ENCODE peak calls at places on chromosomes 16 and 17, in four cellular contexts. One of them, this sample, is unnamed.

GRCh38 chr17:68195667-68196393 is 52.0 kb upstream of the AMZ2 start:
- DNase-seq in HCT116: no peak
- DNase-seq in HepG2: no peak
- DNase-seq in K562: no peak
- DNase-seq in this sample: no peak

GRCh38 chr16:51155901-51156810 is 5.1 kb upstream of the SALL1 start:
- DNase-seq in K562: no peak
- DNase-seq in HepG2: no peak
- DNase-seq in HCT116: no peak
- DNase-seq in this sample: no peak

GRCh38 chr16:52171481-52171880 is 375.5 kb downstream of the TOX3 start:
- DNase-seq in K562: no peak
- DNase-seq in HepG2: no peak
- DNase-seq in HCT116: no peak
- DNase-seq in this sample: no peak

GRCh38 chr16:87132361-87133014 is 184.7 kb downstream of the C16orf95 start:
- DNase-seq in HepG2: peak; percentile 73
- DNase-seq in HCT116: peak; percentile 26
- DNase-seq in K562: no peak
- DNase-seq in this sample: no peak

GRCh38 chr16:89557936-89558490 is 2.5 kb upstream of the RPL13 start:
- DNase-seq in HepG2: no peak
- DNase-seq in HCT116: no peak
- DNase-seq in K562: no peak
- DNase-seq in this sample: no peak

GRCh38 chr16:27355610-27356009 is 41.8 kb downstream of the IL4R start:
- DNase-seq in HCT116: peak; percentile 19
- DNase-seq in K562: peak; percentile 45
- DNase-seq in HepG2: peak; percentile 51
- DNase-seq in this sample: no peak

GRCh38 chr16:85234310-85235235 is 122.3 kb upstream of the CIBAR2 start:
- DNase-seq in K562: peak; percentile 98
- DNase-seq in HCT116: no peak
- DNase-seq in HepG2: peak; percentile 70
- DNase-seq in this sample: no peak

GRCh38 chr17:49151996-49152395 is 19.4 kb downstream of the B4GALNT2 start:
- DNase-seq in K562: no peak
- DNase-seq in HCT116: no peak
- DNase-seq in HepG2: no peak
- DNase-seq in this sample: no peak

GRCh38 chr17:48246623-48247022 is 139.1 kb downstream of the SNX11 start:
- DNase-seq in HepG2: no peak
- DNase-seq in HCT116: no peak
- DNase-seq in K562: no peak
- DNase-seq in this sample: no peak

GRCh38 chr17:61361084-61361483 is 38.6 kb upstream of the TBX2 start:
- DNase-seq in HepG2: peak; percentile 66
- DNase-seq in HCT116: no peak
- DNase-seq in K562: no peak
- DNase-seq in this sample: no peak

GRCh38 chr17:43363181-43363925 is 35.4 kb upstream of the ARL4D start:
- DNase-seq in HCT116: no peak
- DNase-seq in HepG2: no peak
- DNase-seq in K562: no peak
- DNase-seq in this sample: no peak

GRCh38 chr16:1333149-1333812 is at the start of gene BAIAP3:
- DNase-seq in K562: peak; percentile 90
- DNase-seq in HCT116: no peak
- DNase-seq in HepG2: no peak
- DNase-seq in this sample: no peak

GRCh38 chr17:18257747-18258355 is 687 bp downstream of the FLII start:
- DNase-seq in K562: peak; percentile 27
- DNase-seq in HepG2: peak; percentile 53
- DNase-seq in HCT116: no peak
- DNase-seq in this sample: no peak

GRCh38 chr17:21677126-21677910 is 15.0 kb upstream of the KCNJ18 start:
- DNase-seq in HepG2: no peak
- DNase-seq in K562: no peak
- DNase-seq in HCT116: no peak
- DNase-seq in this sample: no peak

GRCh38 chr17:73340093-73340596 is 28.3 kb upstream of the CDC42EP4 start:
- DNase-seq in K562: no peak
- DNase-seq in HCT116: peak; percentile 71
- DNase-seq in HepG2: peak; percentile 88
- DNase-seq in this sample: no peak

GRCh38 chr17:72576289-72576759 is 455.5 kb downstream of the SOX9 start:
- DNase-seq in HepG2: peak; percentile 59
- DNase-seq in HCT116: no peak
- DNase-seq in K562: no peak
- DNase-seq in this sample: no peak

GRCh38 chr16:54546481-54546880 is 259.9 kb upstream of the IRX3 start:
- DNase-seq in HCT116: no peak
- DNase-seq in K562: no peak
- DNase-seq in HepG2: no peak
- DNase-seq in this sample: no peak

GRCh38 chr16:49347476-49347875 is 26.1 kb upstream of the C16orf78 start:
- DNase-seq in HCT116: no peak
- DNase-seq in HepG2: no peak
- DNase-seq in K562: no peak
- DNase-seq in this sample: no peak

GRCh38 chr17:64368277-64368676 is 22.4 kb downstream of the PECAM1 start:
- DNase-seq in K562: no peak
- DNase-seq in HepG2: no peak
- DNase-seq in HCT116: no peak
- DNase-seq in this sample: no peak

GRCh38 chr17:83081561-83082201 is 2.3 kb downstream of the METRNL start:
- DNase-seq in HepG2: no peak
- DNase-seq in HCT116: no peak
- DNase-seq in K562: no peak
- DNase-seq in this sample: no peak

GRCh38 chr16:2208308-2208707 is 2.4 kb downstream of the BRICD5 start:
- DNase-seq in HepG2: no peak
- DNase-seq in HCT116: no peak
- DNase-seq in K562: no peak
- DNase-seq in this sample: no peak

GRCh38 chr16:85600905-85601639 is 12.1 kb upstream of the GSE1 start:
- DNase-seq in K562: no peak
- DNase-seq in HepG2: no peak
- DNase-seq in HCT116: no peak
- DNase-seq in this sample: no peak

GRCh38 chr16:77551352-77551751 is 116.5 kb upstream of the ADAMTS18 start:
- DNase-seq in K562: no peak
- DNase-seq in HCT116: no peak
- DNase-seq in HepG2: no peak
- DNase-seq in this sample: no peak

GRCh38 chr16:58329147-58329546 is 34.3 kb upstream of the PRSS54 start:
- DNase-seq in HCT116: no peak
- DNase-seq in K562: no peak
- DNase-seq in HepG2: no peak
- DNase-seq in this sample: no peak

GRCh38 chr16:9048302-9048700 is 43.1 kb upstream of the HAPSTR1 start:
- DNase-seq in HepG2: no peak
- DNase-seq in HCT116: peak; percentile 29
- DNase-seq in K562: no peak
- DNase-seq in this sample: no peak

GRCh38 chr17:62615503-62615902 is 12.0 kb upstream of the MRC2 start:
- DNase-seq in K562: no peak
- DNase-seq in HepG2: no peak
- DNase-seq in HCT116: no peak
- DNase-seq in this sample: no peak

GRCh38 chr17:62619413-62620155 is 7.9 kb upstream of the MRC2 start:
- DNase-seq in HepG2: no peak
- DNase-seq in K562: no peak
- DNase-seq in HCT116: no peak
- DNase-seq in this sample: no peak

GRCh38 chr17:62617894-62618472 is 9.5 kb upstream of the MRC2 start:
- DNase-seq in HCT116: no peak
- DNase-seq in K562: no peak
- DNase-seq in HepG2: peak; percentile 73
- DNase-seq in this sample: no peak

GRCh38 chr17:62618647-62619412 is 8.6 kb upstream of the MRC2 start:
- DNase-seq in K562: no peak
- DNase-seq in HCT116: no peak
- DNase-seq in HepG2: no peak
- DNase-seq in this sample: no peak

GRCh38 chr17:62616993-62617893 is 10.2 kb upstream of the MRC2 start:
- DNase-seq in HCT116: no peak
- DNase-seq in K562: no peak
- DNase-seq in HepG2: peak; percentile 97
- DNase-seq in this sample: no peak
- TF ChIP-seq TCF7L2 in HCT116: no peak
- TF ChIP-seq TCF7L2 in K562: no peak
- TF ChIP-seq TCF7L2 in HepG2: no peak
- TF ChIP-seq TCF7L2 in this sample: no peak

GRCh38 chr16:23640959-23641765 is at the start of the genes DCTN5 and PALB2:
- DNase-seq in HCT116: peak; percentile 81
- DNase-seq in K562: peak; percentile 94
- DNase-seq in HepG2: peak; percentile 98
- DNase-seq in this sample: peak; percentile 77
- TF ChIP-seq POLR2AphosphoS5 in HCT116: peak; percentile 84
- TF ChIP-seq POLR2AphosphoS5 in K562: peak; percentile 68
- TF ChIP-seq POLR2AphosphoS5 in HepG2: peak; percentile 95
- TF ChIP-seq POLR2AphosphoS5 in this sample: peak; percentile 88

GRCh38 chr16:81560979-81561657 is 116.5 kb downstream of the CMIP start:
- DNase-seq in HepG2: no peak
- DNase-seq in K562: no peak
- DNase-seq in HCT116: no peak
- DNase-seq in this sample: no peak

GRCh38 chr16:81565633-81566032 is 121.0 kb downstream of the CMIP start:
- DNase-seq in HepG2: no peak
- DNase-seq in HCT116: no peak
- DNase-seq in K562: no peak
- DNase-seq in this sample: no peak

GRCh38 chr16:81564368-81565060 is 119.9 kb downstream of the CMIP start:
- DNase-seq in K562: no peak
- DNase-seq in HepG2: no peak
- DNase-seq in HCT116: no peak
- DNase-seq in this sample: no peak

GRCh38 chr16:81562926-81563325 is 118.3 kb downstream of the CMIP start:
- DNase-seq in HepG2: no peak
- DNase-seq in K562: no peak
- DNase-seq in HCT116: no peak
- DNase-seq in this sample: no peak

GRCh38 chr16:81562174-81562849 is 117.7 kb downstream of the CMIP start:
- DNase-seq in HepG2: no peak
- DNase-seq in HCT116: no peak
- DNase-seq in K562: no peak
- DNase-seq in this sample: no peak
- TF ChIP-seq TCF7L2 in HepG2: no peak
- TF ChIP-seq TCF7L2 in HCT116: no peak
- TF ChIP-seq TCF7L2 in K562: no peak
- TF ChIP-seq TCF7L2 in this sample: no peak

GRCh38 chr16:29745853-29746345 is at the start of gene C16orf54:
- DNase-seq in HCT116: no peak
- DNase-seq in HepG2: no peak
- DNase-seq in K562: no peak
- DNase-seq in this sample: no peak
- TF ChIP-seq POLR2AphosphoS5 in HCT116: no peak
- TF ChIP-seq POLR2AphosphoS5 in HepG2: no peak
- TF ChIP-seq POLR2AphosphoS5 in K562: no peak
- TF ChIP-seq POLR2AphosphoS5 in this sample: no peak

DNA sequence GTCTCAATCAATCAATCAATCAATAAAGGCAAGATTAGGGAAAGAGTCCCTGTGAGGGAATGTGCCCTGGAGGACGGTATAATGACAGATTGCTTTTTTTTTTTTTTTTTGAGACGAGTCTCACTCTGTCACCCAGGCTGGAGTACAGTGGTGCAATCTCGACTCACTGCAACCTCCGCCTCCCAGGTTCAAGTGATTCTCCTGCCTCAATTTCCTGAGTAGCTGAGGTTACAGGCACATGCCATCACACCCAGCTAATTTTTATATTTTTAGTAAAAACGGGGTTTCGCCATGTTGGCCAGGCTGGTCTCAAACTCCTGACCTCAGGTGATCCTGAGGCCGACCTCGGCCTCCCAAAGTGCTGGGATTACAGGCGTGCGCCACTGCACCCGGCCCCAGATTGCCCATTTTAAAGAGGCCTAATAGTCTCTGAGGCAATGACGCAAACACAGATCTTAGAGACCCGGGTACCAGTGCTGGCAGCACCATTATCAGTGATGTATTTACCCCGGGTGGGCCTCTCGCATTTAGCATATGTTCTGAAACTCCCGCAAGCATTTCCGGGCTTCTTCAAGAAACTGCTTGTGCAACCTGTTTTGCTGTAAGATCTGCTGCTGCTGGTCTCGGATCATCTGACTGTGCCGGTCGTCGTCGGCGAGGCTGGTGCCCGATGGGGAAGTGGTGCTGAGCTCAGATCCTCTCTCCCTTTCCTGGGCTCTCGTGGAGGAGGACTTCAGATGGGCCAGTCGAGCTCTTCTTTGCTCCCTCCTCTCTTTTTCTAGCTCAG is 12.7 kb downstream of the CEP295NL start:
- DNase-seq in HepG2: no peak
- DNase-seq in HCT116: no peak
- DNase-seq in K562: no peak
- DNase-seq in this sample: no peak
- TF ChIP-seq TCF7L2 in HepG2: no peak
- TF ChIP-seq TCF7L2 in HCT116: no peak
- TF ChIP-seq TCF7L2 in K562: no peak
- TF ChIP-seq TCF7L2 in this sample: no peak

DNA sequence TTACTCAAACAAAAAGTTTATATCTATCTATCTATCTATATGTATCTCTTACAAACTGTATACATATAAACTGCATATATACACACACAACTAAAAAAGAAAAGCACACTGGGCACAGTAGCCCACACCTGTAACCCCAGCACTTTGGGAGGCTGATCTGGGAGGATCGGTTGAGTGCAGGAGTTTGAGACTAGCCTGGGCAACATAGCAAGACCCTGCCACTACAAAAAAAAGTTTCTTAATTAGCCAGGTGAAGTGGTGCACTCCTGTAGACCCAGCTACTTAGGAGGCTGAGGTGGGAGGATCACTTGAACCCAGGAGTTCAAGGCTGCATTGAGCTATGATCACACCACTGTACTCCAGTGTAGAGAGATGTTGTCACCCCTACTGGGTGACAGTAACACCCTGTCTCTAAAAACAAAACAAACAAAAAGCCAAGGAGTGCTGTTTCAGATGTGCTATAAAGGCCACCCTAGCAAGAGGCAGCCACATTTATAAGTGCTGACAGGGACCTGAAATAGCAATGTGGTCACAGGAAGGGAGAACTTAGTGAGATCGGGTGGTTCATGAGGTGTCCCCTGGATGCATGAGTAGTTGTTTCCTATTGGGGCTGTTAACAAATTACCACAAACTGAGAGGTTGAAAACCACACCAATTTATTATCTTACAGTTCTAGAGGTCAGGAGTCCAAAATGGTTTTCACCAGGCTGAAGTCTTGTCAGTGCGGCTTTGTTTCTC is 4.8 kb downstream of the CD2BP2 start:
- DNase-seq in K562: no peak
- DNase-seq in HepG2: no peak
- DNase-seq in HCT116: no peak
- DNase-seq in this sample: no peak
- TF ChIP-seq POLR2AphosphoS5 in K562: peak; percentile 4
- TF ChIP-seq POLR2AphosphoS5 in HepG2: peak; percentile 46
- TF ChIP-seq POLR2AphosphoS5 in HCT116: no peak
- TF ChIP-seq POLR2AphosphoS5 in this sample: peak; percentile 27

GRCh38 chr17:39401412-39402278 is at the start of gene FBXL20:
- DNase-seq in HCT116: peak; percentile 65
- DNase-seq in K562: peak; percentile 99
- DNase-seq in HepG2: peak; percentile 89
- DNase-seq in this sample: peak; percentile 28
- TF ChIP-seq TCF7L2 in HCT116: no peak
- TF ChIP-seq TCF7L2 in K562: no peak
- TF ChIP-seq TCF7L2 in HepG2: no peak
- TF ChIP-seq TCF7L2 in this sample: no peak